ENCODE peak calls at places on chromosomes 13 and 19, in six cellular contexts. Y is aorta, D is lower lobe of right lung, E is IMR-90, F is GM23248, S is left ventricle myocardium inferior. Q is an unnamed sample.

GRCh38 chr19:6215701-6216235 is 64.0 kb downstream of the MLLT1 start:
- DNase-seq in Y (peak; percentile 76), D (peak; percentile 44), E (no peak), F (no peak), S (no peak), Q (no peak)

GRCh38 chr19:6048808-6049405 is 61.4 kb downstream of the RFX2 start:
- DNase-seq in Y (peak; percentile 91), D (peak; percentile 85), E (peak; percentile 65), F (peak; percentile 86), S (peak; percentile 69), Q (peak; percentile 84)

GRCh38 chr13:113820813-113821651 is 42.8 kb downstream of the GAS6 start:
- DNase-seq in Y (peak; percentile 88), D (no peak), E (peak; percentile 99), F (peak; percentile 99), S (peak; percentile 78), Q (no peak)

GRCh38 chr13:59689057-59689456 is 474.7 kb downstream of the DIAPH3 start:
- DNase-seq in Y (no peak), D (no peak), E (no peak), F (no peak), S (no peak), Q (no peak)

GRCh38 chr19:17075035-17075859 is at the start of the genes HAUS8 and MYO9B:
- DNase-seq in Y (peak; percentile 100), D (peak; percentile 99), E (peak; percentile 100), F (peak; percentile 99), S (peak; percentile 99), Q (peak; percentile 100)

GRCh38 chr19:31586282-31586681 is 237.0 kb upstream of the TSHZ3 start:
- DNase-seq in Y (no peak), D (no peak), E (peak; percentile 62), F (peak; percentile 3), S (no peak), Q (no peak)

GRCh38 chr19:53824134-53824611 is at the start of gene NLRP12:
- DNase-seq in Y (no peak), D (peak; percentile 65), E (no peak), F (no peak), S (no peak), Q (no peak)

GRCh38 chr19:22052644-22053013 is 345 bp downstream of the ZNF257 start:
- DNase-seq in Y (no peak), D (no peak), E (no peak), F (peak; percentile 6), S (no peak), Q (no peak)

GRCh38 chr13:97030705-97031452 is 36.6 kb upstream of the OXGR1 start:
- DNase-seq in Y (no peak), D (no peak), E (peak; percentile 61), F (peak; percentile 72), S (no peak), Q (peak; percentile 12)

GRCh38 chr13:45107539-45107938 is 12.8 kb upstream of the GTF2F2 start:
- DNase-seq in Y (no peak), D (no peak), E (no peak), F (no peak), S (no peak), Q (no peak)

GRCh38 chr13:112158961-112159360 is 92.0 kb downstream of the SOX1 start:
- DNase-seq in Y (peak; percentile 14), D (no peak), E (no peak), F (no peak), S (no peak), Q (no peak)

GRCh38 chr13:21010621-21011020 is 50.8 kb downstream of the LATS2 start:
- DNase-seq in Y (no peak), D (no peak), E (peak; percentile 47), F (peak; percentile 39), S (no peak), Q (no peak)

GRCh38 chr13:51760592-51760991 is 43.4 kb downstream of the DHRS12 start:
- DNase-seq in Y (peak; percentile 75), D (no peak), E (no peak), F (no peak), S (no peak), Q (no peak)

GRCh38 chr19:50510700-50511068 is 307 bp downstream of the JOSD2 start:
- DNase-seq in Y (no peak), D (no peak), E (no peak), F (no peak), S (no peak), Q (no peak)

GRCh38 chr13:113668491-113668971 is 1.5 kb downstream of the GRK1 start:
- DNase-seq in Y (peak; percentile 66), D (peak; percentile 42), E (no peak), F (no peak), S (peak; percentile 4), Q (no peak)

GRCh38 chr19:20964798-20965197 is 41.7 kb downstream of the ZNF85 start:
- DNase-seq in Y (no peak), D (no peak), E (no peak), F (peak; percentile 0), S (no peak), Q (no peak)

GRCh38 chr13:41145136-41145908 is 12.7 kb upstream of the KBTBD6 start:
- DNase-seq in Y (no peak), D (no peak), E (peak; percentile 74), F (peak; percentile 48), S (no peak), Q (no peak)

GRCh38 chr19:41895745-41896580 is 13.0 kb downstream of the ARHGEF1 start:
- DNase-seq in Y (no peak), D (no peak), E (no peak), F (peak; percentile 32), S (no peak), Q (no peak)

GRCh38 chr19:46295401-46296308 is 1.2 kb upstream of the HIF3A start:
- DNase-seq in Y (no peak), D (no peak), E (no peak), F (no peak), S (no peak), Q (no peak)

GRCh38 chr13:49444517-49445395 is 682 bp downstream of the SETDB2 start:
- DNase-seq in Y (no peak), D (no peak), E (peak; percentile 68), F (peak; percentile 83), S (no peak), Q (no peak)

GRCh38 chr19:47280183-47280797 is 5.6 kb downstream of the INAFM1 start:
- DNase-seq in Y (no peak), D (peak; percentile 56), E (no peak), F (peak; percentile 45), S (no peak), Q (peak; percentile 68)

GRCh38 chr13:36965767-36966166 is 33.4 kb downstream of the ALG5 start:
- DNase-seq in Y (no peak), D (no peak), E (peak; percentile 90), F (peak; percentile 93), S (no peak), Q (no peak)

GRCh38 chr19:3464797-3465235 is 15.5 kb downstream of the SMIM24 start:
- DNase-seq in Y (peak; percentile 77), D (no peak), E (no peak), F (no peak), S (no peak), Q (no peak)

GRCh38 chr13:64527561-64527960 is 2702.6 kb downstream of the PCDH9 start:
- DNase-seq in Y (no peak), D (no peak), E (no peak), F (no peak), S (no peak), Q (no peak)

GRCh38 chr13:110126391-110126961 is 180.5 kb downstream of the COL4A1 start:
- DNase-seq in Y (no peak), D (no peak), E (peak; percentile 98), F (peak; percentile 96), S (peak; percentile 76), Q (no peak)

GRCh38 chr13:110124201-110124600 is 182.8 kb downstream of the COL4A1 start:
- DNase-seq in Y (no peak), D (no peak), E (no peak), F (no peak), S (no peak), Q (no peak)

GRCh38 chr13:110125157-110125556 is 181.8 kb downstream of the COL4A1 start:
- DNase-seq in Y (no peak), D (no peak), E (no peak), F (no peak), S (no peak), Q (no peak)

GRCh38 chr13:110127986-110128511 is 178.9 kb downstream of the COL4A1 start:
- DNase-seq in Y (no peak), D (no peak), E (peak; percentile 49), F (peak; percentile 48), S (no peak), Q (no peak)

GRCh38 chr13:110125613-110126272 is 181.2 kb downstream of the COL4A1 start:
- DNase-seq in Y (no peak), D (no peak), E (no peak), F (no peak), S (no peak), Q (no peak)
- H3K4me3 ChIP-seq in Y (no peak overlapping the region), D (no peak overlapping the region), E (no peak overlapping the region), F (peak overlapping the region; percentile 44), S (peak overlapping the region; percentile 49), Q (no peak overlapping the region)

DNA sequence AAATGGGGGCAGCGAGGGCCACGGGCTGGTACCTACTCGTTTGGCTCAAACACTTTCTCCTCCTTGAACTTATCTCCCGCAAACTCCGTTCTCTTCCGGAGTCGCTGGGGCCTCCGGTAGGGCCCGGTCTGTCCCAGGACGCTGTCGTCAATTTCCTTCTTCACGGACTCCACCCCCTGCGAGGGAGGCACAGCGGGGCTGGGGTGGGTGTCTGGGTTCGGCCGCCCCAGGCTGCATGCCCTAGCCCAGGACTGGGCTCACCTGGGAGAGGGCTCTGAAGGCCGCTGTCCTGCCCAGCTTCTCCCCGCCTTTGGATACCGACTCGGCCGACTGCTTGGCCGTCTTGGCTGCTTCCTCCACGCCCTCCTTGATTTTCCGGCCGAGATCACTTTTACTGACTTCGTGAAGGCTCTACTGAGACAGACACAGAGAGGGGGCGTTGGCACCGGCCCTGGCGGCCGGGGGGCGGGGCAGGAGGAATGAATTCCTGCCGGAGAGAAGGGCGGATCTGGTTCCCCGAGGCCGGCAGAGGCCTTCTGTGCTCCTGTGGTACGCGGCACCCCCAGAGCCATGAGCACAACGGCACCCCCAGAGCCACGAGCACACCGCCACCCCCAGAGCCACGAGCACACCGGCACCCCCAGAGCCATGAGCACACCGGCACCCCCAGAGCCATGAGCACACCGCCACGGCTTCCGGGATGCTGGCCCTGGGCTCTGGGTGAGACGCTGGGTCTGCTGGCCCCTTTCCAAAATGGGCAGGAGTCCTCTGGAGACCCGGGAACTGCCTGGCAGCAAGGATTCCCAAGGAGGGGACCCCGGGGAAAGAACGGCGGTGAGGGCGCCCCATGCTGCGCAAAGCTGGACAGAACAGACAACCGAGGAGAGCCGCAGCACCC is 8.1 kb upstream of the CTXN1 start:
- DNase-seq in Y (no peak), D (no peak), E (no peak), F (no peak), S (no peak), Q (no peak)
- H3K36me3 ChIP-seq in Y (no peaks in the 10 kb centered on the region), D (peaks cover 89% of the 10 kb centered on the region), E (peaks cover 65% of the 10 kb centered on the region), F (peaks cover 51% of the 10 kb centered on the region), S (peaks cover 88% of the 10 kb centered on the region), Q (no peaks in the 10 kb centered on the region)

DNA sequence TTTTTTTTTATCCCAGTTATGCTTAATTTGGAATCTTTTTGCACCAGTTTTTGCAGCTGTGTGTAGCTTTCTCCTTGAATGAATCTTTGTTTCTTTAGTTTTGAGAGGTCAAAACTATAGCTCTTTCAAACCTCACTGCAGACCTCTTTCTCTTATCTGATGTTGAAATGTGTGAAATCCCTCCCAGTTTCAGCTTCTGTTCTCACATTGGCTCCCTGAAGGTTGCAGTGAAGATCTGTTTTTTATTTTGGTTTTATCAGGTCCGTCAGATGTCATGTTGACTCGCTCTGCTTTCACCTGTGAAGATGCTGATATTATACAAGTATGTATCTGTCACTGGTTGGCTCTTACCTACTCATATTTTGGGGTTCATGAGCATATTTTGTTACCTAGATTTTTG is 372.0 kb downstream of the RFC3 start:
- DNase-seq in Y (no peak), D (no peak), E (no peak), F (no peak), S (no peak), Q (no peak)
- H3K4me3 ChIP-seq in Y (no peak overlapping the region), D (no peak overlapping the region), E (no peak overlapping the region), F (no peak overlapping the region), S (no peak overlapping the region), Q (no peak overlapping the region)

GRCh38 chr13:78934336-78934735 is 275.4 kb upstream of the OBI1 start:
- DNase-seq in Y (no peak), D (no peak), E (no peak), F (no peak), S (no peak), Q (no peak)
- H3K36me3 ChIP-seq in Y (no peaks in the 10 kb centered on the region), D (no peaks in the 10 kb centered on the region), E (no peaks in the 10 kb centered on the region), F (no peaks in the 10 kb centered on the region), S (no peaks in the 10 kb centered on the region), Q (no peaks in the 10 kb centered on the region)

Q was measured in mucosa of descending colon.